ENCODE peak calls at places on chromosomes 13 and 19, in four cellular contexts. A, F, G and X are unnamed samples.

GRCh38 chr19:12075538-12076139 is 11.1 kb downstream of the ZNF844 start:
- DNase-seq in A (no peak), F (no peak), G (no peak), X (no peak)

GRCh38 chr13:97000295-97000925 is 6.1 kb upstream of the OXGR1 start:
- DNase-seq in A (no peak), F (no peak), G (peak), X (no peak)

GRCh38 chr13:91270031-91270430 is 77.5 kb upstream of the MIR17HG start:
- DNase-seq in A (no peak), F (no peak), G (no peak), X (no peak)

GRCh38 chr13:37476874-37477273 is 121.7 kb downstream of the POSTN start:
- DNase-seq in A (no peak), F (no peak), G (peak), X (no peak)

GRCh38 chr19:35641515-35642151 is at the start of gene ETV2:
- DNase-seq in A (no peak), F (peak), G (peak), X (no peak)

GRCh38 chr13:30873519-30873918 is 32.6 kb upstream of the MEDAG start:
- DNase-seq in A (no peak), F (no peak), G (no peak), X (no peak)

GRCh38 chr19:480016-480855 is 16.1 kb upstream of the MADCAM1 start:
- DNase-seq in A (peak), F (peak), G (peak), X (no peak)

GRCh38 chr19:54517483-54517882 is 14.9 kb downstream of the LAIR2 start:
- DNase-seq in A (peak), F (peak), G (peak), X (peak)

GRCh38 chr13:78660130-78660857 is 1.3 kb upstream of the OBI1 start:
- DNase-seq in A (no peak), F (no peak), G (peak), X (no peak)

GRCh38 chr13:98650376-98651107 is 73.6 kb upstream of the STK24 start:
- DNase-seq in A (no peak), F (no peak), G (no peak), X (no peak)

GRCh38 chr19:46481947-46482346 is 10.6 kb upstream of the PNMA8A start:
- DNase-seq in A (no peak), F (no peak), G (peak), X (no peak)

GRCh38 chr13:47680752-47681151 is 320.3 kb downstream of the SUCLA2 start:
- DNase-seq in A (no peak), F (no peak), G (peak), X (no peak)

GRCh38 chr13:28805193-28805819 is 14.8 kb upstream of the MTUS2 start:
- DNase-seq in A (peak), F (peak), G (peak), X (no peak)

GRCh38 chr13:63367522-63368198 is 1952.0 kb upstream of the PCDH20 start:
- DNase-seq in A (no peak), F (no peak), G (peak), X (no peak)

GRCh38 chr13:50123002-50123401 is 107.8 kb downstream of the KCNRG start:
- DNase-seq in A (no peak), F (no peak), G (no peak), X (no peak)

GRCh38 chr19:33375760-33376159 is 2.3 kb downstream of the CEBPG start:
- DNase-seq in A (no peak), F (no peak), G (peak), X (peak)

GRCh38 chr19:28876604-28877123 is 336.3 kb downstream of the UQCRFS1 start:
- DNase-seq in A (no peak), F (no peak), G (peak), X (no peak)

GRCh38 chr13:42405665-42406390 is 133.9 kb downstream of the AKAP11 start:
- DNase-seq in A (no peak), F (peak), G (peak), X (no peak)

GRCh38 chr13:93226623-93227279 is at the start of gene GPC6:
- DNase-seq in A (peak), F (no peak), G (peak), X (peak)

GRCh38 chr19:9819590-9819898 is 665 bp upstream of the FBXL12 start:
- DNase-seq in A (peak), F (no peak), G (no peak), X (peak)

GRCh38 chr19:41357746-41358145 is 4.0 kb upstream of the TGFB1 start:
- DNase-seq in A (no peak), F (no peak), G (no peak), X (no peak)

GRCh38 chr19:4633140-4633967 is 6.0 kb upstream of the TNFAIP8L1 start:
- DNase-seq in A (peak), F (peak), G (peak), X (peak)

GRCh38 chr13:44068737-44069136 is 189.0 kb downstream of the LACC1 start:
- DNase-seq in A (no peak), F (no peak), G (peak), X (peak)

GRCh38 chr13:99991013-99991805 is 9.6 kb downstream of the ZIC2 start:
- DNase-seq in A (no peak), F (no peak), G (no peak), X (no peak)

GRCh38 chr13:64369121-64369520 is 2861.0 kb downstream of the PCDH9 start:
- DNase-seq in A (no peak), F (no peak), G (peak), X (no peak)

GRCh38 chr19:48468806-48469055 is 438 bp upstream of the CYTH2 start:
- DNase-seq in A (no peak), F (no peak), G (no peak), X (no peak)

GRCh38 chr19:50330365-50331078 is 1.3 kb upstream of the KCNC3 start:
- DNase-seq in A (peak), F (peak), G (peak), X (peak)

GRCh38 chr19:1747285-1748114 is 5.8 kb upstream of the ONECUT3 start:
- DNase-seq in A (no peak), F (peak), G (peak), X (peak)

GRCh38 chr19:48654299-48655059 is 8.5 kb upstream of the CA11 start:
- DNase-seq in A (no peak), F (no peak), G (no peak), X (no peak)

GRCh38 chr13:37207646-37208045 is 102.2 kb upstream of the CSNK1A1L start:
- DNase-seq in A (no peak), F (no peak), G (no peak), X (no peak)

GRCh38 chr19:41914906-41915247 is 13.4 kb downstream of the ERFL start:
- DNase-seq in A (no peak), F (no peak), G (no peak), X (no peak)

GRCh38 chr13:107069107-107069776 is 501.3 kb upstream of the ARGLU1 start:
- DNase-seq in A (no peak), F (no peak), G (no peak), X (no peak)